ENCODE peak calls at places on chromosomes 12 and 14, in ten cellular contexts. One of them, this sample, is unnamed.
A peak's percentile ranks its signal among the peaks of the same experiment; 100 is the strongest.

GRCh38 chr12:53659011-53659551 is 16.8 kb downstream of the ATP5MC2 start:
- DNase-seq in left lung: no peak
- DNase-seq in cardiac muscle cell: no peak
- DNase-seq in heart right ventricle: no peak
- DNase-seq in brain microvascular endothelial cell: peak; percentile 70
- DNase-seq in lung: peak; percentile 53
- DNase-seq in uterus: peak; percentile 23
- DNase-seq in AG04450: peak; percentile 43
- DNase-seq in ovary: peak; percentile 39
- DNase-seq in hepatocyte: peak; percentile 68
- DNase-seq in this sample: peak; percentile 37

GRCh38 chr12:8033153-8034044 is 883 bp downstream of the FOXJ2 start:
- DNase-seq in left lung: no peak
- DNase-seq in cardiac muscle cell: peak; percentile 65
- DNase-seq in heart right ventricle: peak; percentile 46
- DNase-seq in brain microvascular endothelial cell: no peak
- DNase-seq in lung: peak; percentile 46
- DNase-seq in uterus: peak; percentile 75
- DNase-seq in AG04450: no peak
- DNase-seq in ovary: peak; percentile 78
- DNase-seq in hepatocyte: peak; percentile 65
- DNase-seq in this sample: peak; percentile 36

GRCh38 chr14:75427482-75428229 is at the start of gene JDP2:
- DNase-seq in left lung: peak; percentile 99
- DNase-seq in cardiac muscle cell: peak; percentile 85
- DNase-seq in heart right ventricle: peak; percentile 97
- DNase-seq in brain microvascular endothelial cell: peak; percentile 48
- DNase-seq in lung: peak; percentile 96
- DNase-seq in uterus: peak; percentile 93
- DNase-seq in AG04450: peak; percentile 55
- DNase-seq in ovary: peak; percentile 92
- DNase-seq in hepatocyte: peak; percentile 93
- DNase-seq in this sample: peak; percentile 23

GRCh38 chr12:60035835-60036234 is 440.0 kb downstream of the SLC16A7 start:
- DNase-seq in left lung: no peak
- DNase-seq in cardiac muscle cell: no peak
- DNase-seq in heart right ventricle: no peak
- DNase-seq in brain microvascular endothelial cell: peak; percentile 3
- DNase-seq in lung: no peak
- DNase-seq in uterus: no peak
- DNase-seq in AG04450: no peak
- DNase-seq in ovary: no peak
- DNase-seq in hepatocyte: no peak
- DNase-seq in this sample: peak; percentile 71

GRCh38 chr14:95215094-95215493 is 57.8 kb upstream of the DICER1 start:
- DNase-seq in left lung: no peak
- DNase-seq in cardiac muscle cell: no peak
- DNase-seq in heart right ventricle: no peak
- DNase-seq in brain microvascular endothelial cell: no peak
- DNase-seq in lung: no peak
- DNase-seq in uterus: no peak
- DNase-seq in AG04450: no peak
- DNase-seq in ovary: no peak
- DNase-seq in hepatocyte: no peak
- DNase-seq in this sample: no peak

GRCh38 chr12:82673698-82674097 is 13.0 kb upstream of the TMTC2 start:
- DNase-seq in left lung: no peak
- DNase-seq in cardiac muscle cell: no peak
- DNase-seq in heart right ventricle: no peak
- DNase-seq in brain microvascular endothelial cell: no peak
- DNase-seq in lung: no peak
- DNase-seq in uterus: no peak
- DNase-seq in AG04450: no peak
- DNase-seq in ovary: no peak
- DNase-seq in hepatocyte: no peak
- DNase-seq in this sample: no peak

GRCh38 chr12:104701756-104702155 is 245.0 kb downstream of the CHST11 start:
- DNase-seq in left lung: no peak
- DNase-seq in cardiac muscle cell: peak; percentile 56
- DNase-seq in heart right ventricle: no peak
- DNase-seq in brain microvascular endothelial cell: no peak
- DNase-seq in lung: no peak
- DNase-seq in uterus: no peak
- DNase-seq in AG04450: no peak
- DNase-seq in ovary: no peak
- DNase-seq in hepatocyte: no peak
- DNase-seq in this sample: no peak

GRCh38 chr14:64705406-64706118 is 1.3 kb downstream of the PLEKHG3 start:
- DNase-seq in left lung: no peak
- DNase-seq in cardiac muscle cell: no peak
- DNase-seq in heart right ventricle: peak; percentile 32
- DNase-seq in brain microvascular endothelial cell: no peak
- DNase-seq in lung: no peak
- DNase-seq in uterus: peak; percentile 53
- DNase-seq in AG04450: no peak
- DNase-seq in ovary: peak; percentile 53
- DNase-seq in hepatocyte: peak; percentile 71
- DNase-seq in this sample: no peak

GRCh38 chr12:84550518-84550917 is 362.1 kb downstream of the SLC6A15 start:
- DNase-seq in left lung: no peak
- DNase-seq in cardiac muscle cell: no peak
- DNase-seq in heart right ventricle: no peak
- DNase-seq in brain microvascular endothelial cell: no peak
- DNase-seq in lung: no peak
- DNase-seq in uterus: no peak
- DNase-seq in AG04450: no peak
- DNase-seq in ovary: no peak
- DNase-seq in hepatocyte: no peak
- DNase-seq in this sample: no peak

GRCh38 chr12:123761841-123762714 is at the start of gene DNAH10:
- DNase-seq in left lung: peak; percentile 85
- DNase-seq in cardiac muscle cell: peak; percentile 81
- DNase-seq in heart right ventricle: no peak
- DNase-seq in brain microvascular endothelial cell: no peak
- DNase-seq in lung: peak; percentile 34
- DNase-seq in uterus: no peak
- DNase-seq in AG04450: no peak
- DNase-seq in ovary: no peak
- DNase-seq in hepatocyte: peak; percentile 72
- DNase-seq in this sample: no peak

GRCh38 chr12:124916370-124917134 is 2.1 kb upstream of the UBC start:
- DNase-seq in left lung: no peak
- DNase-seq in cardiac muscle cell: no peak
- DNase-seq in heart right ventricle: no peak
- DNase-seq in brain microvascular endothelial cell: peak; percentile 93
- DNase-seq in lung: peak; percentile 76
- DNase-seq in uterus: peak; percentile 78
- DNase-seq in AG04450: no peak
- DNase-seq in ovary: peak; percentile 41
- DNase-seq in hepatocyte: peak; percentile 88
- DNase-seq in this sample: peak; percentile 95

GRCh38 chr14:44942436-44942835 is 19.3 kb downstream of the KLHL28 start:
- DNase-seq in left lung: no peak
- DNase-seq in cardiac muscle cell: no peak
- DNase-seq in heart right ventricle: no peak
- DNase-seq in brain microvascular endothelial cell: no peak
- DNase-seq in lung: no peak
- DNase-seq in uterus: no peak
- DNase-seq in AG04450: no peak
- DNase-seq in ovary: no peak
- DNase-seq in hepatocyte: no peak
- DNase-seq in this sample: no peak

GRCh38 chr14:103569436-103569835 is 6.7 kb downstream of the COA8 start:
- DNase-seq in left lung: no peak
- DNase-seq in cardiac muscle cell: no peak
- DNase-seq in heart right ventricle: no peak
- DNase-seq in brain microvascular endothelial cell: no peak
- DNase-seq in lung: no peak
- DNase-seq in uterus: no peak
- DNase-seq in AG04450: no peak
- DNase-seq in ovary: no peak
- DNase-seq in hepatocyte: no peak
- DNase-seq in this sample: no peak

GRCh38 chr12:52829986-52830385 is 4.1 kb downstream of the KRT79 start:
- DNase-seq in left lung: no peak
- DNase-seq in cardiac muscle cell: no peak
- DNase-seq in heart right ventricle: no peak
- DNase-seq in brain microvascular endothelial cell: no peak
- DNase-seq in lung: no peak
- DNase-seq in uterus: no peak
- DNase-seq in AG04450: no peak
- DNase-seq in ovary: no peak
- DNase-seq in hepatocyte: no peak
- DNase-seq in this sample: no peak

GRCh38 chr12:130218682-130219081 is 56.4 kb downstream of the FZD10 start:
- DNase-seq in left lung: no peak
- DNase-seq in cardiac muscle cell: no peak
- DNase-seq in heart right ventricle: no peak
- DNase-seq in brain microvascular endothelial cell: no peak
- DNase-seq in lung: no peak
- DNase-seq in uterus: no peak
- DNase-seq in AG04450: no peak
- DNase-seq in ovary: no peak
- DNase-seq in hepatocyte: no peak
- DNase-seq in this sample: no peak

DNA sequence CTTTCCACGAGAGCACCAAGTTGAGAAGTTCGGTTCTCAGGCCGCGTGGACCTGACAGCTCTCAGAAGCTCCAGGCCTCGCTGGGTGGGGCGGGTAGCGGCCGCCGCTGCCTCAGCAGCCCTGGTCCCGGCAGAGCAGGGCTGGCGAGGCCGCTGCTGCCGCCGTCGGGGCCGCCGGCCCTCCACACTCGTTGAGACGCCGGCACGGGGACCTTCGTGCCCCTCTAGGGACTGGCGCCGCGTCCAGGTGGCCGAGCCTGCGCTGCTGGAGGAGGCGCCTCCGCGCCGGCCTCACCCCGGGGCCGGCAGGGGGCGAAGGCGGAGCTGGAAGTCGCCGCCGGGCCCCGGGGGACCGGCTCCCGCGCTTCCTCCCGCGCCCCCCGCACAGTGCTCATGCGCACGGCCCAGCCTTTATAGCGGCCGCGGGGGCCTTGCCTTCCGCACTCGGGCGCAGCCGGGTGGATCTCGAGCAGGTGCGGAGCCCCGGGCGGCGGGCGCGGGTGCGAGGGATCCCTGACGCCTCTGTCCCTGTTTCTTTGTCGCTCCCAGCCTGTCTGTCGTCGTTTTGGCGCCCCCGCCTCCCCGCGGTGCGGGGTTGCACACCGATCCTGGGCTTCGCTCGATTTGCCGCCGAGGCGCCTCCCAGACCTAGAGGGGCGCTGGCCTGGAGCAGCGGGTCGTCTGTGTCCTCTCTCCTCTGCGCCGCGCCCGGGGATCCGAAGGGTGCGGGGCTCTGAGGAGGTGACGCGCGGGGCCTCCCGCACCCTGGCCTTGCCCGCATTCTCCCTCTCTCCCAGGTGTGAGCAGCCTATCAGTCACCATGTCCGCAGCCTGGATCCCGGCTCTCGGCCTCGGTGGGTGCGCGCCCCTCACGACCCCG is at the start of gene COCH:
- DNase-seq in left lung: peak; percentile 84
- DNase-seq in cardiac muscle cell: peak; percentile 75
- DNase-seq in heart right ventricle: peak; percentile 36
- DNase-seq in brain microvascular endothelial cell: no peak
- DNase-seq in lung: no peak
- DNase-seq in uterus: no peak
- DNase-seq in AG04450: no peak
- DNase-seq in ovary: no peak
- DNase-seq in hepatocyte: peak; percentile 72
- DNase-seq in this sample: no peak
- TF ChIP-seq CTCF in left lung: no peak
- TF ChIP-seq CTCF in cardiac muscle cell: peak; percentile 23
- TF ChIP-seq CTCF in heart right ventricle: peak; percentile 49
- TF ChIP-seq CTCF in brain microvascular endothelial cell: no peak
- TF ChIP-seq CTCF in lung: no peak
- TF ChIP-seq CTCF in uterus: peak; percentile 25
- TF ChIP-seq CTCF in AG04450: peak; percentile 7
- TF ChIP-seq CTCF in ovary: no peak
- TF ChIP-seq CTCF in hepatocyte: peak; percentile 11
- TF ChIP-seq CTCF in this sample: peak; percentile 29

DNA sequence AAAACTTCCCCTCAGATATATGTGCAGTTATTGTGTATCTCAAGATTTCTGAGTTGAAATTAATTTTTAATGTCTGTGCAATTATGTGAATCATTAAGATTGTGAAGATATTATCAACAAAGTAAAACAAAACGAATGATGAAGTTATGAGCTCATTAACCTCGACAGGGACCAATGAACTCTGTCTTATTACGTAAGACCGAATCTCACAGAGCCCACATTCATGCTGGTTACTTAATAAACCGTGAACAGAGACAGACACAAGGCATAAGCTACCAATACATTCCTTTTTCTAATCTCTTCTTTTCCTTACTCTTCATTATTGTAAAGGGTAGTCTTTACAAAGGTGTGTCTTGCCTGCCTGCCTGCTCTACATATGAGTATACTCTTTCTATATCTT is 568.7 kb downstream of the RPS29 start:
- DNase-seq in left lung: no peak
- DNase-seq in cardiac muscle cell: no peak
- DNase-seq in heart right ventricle: no peak
- DNase-seq in brain microvascular endothelial cell: no peak
- DNase-seq in lung: no peak
- DNase-seq in uterus: no peak
- DNase-seq in AG04450: no peak
- DNase-seq in ovary: no peak
- DNase-seq in hepatocyte: no peak
- DNase-seq in this sample: no peak
- H3K27me3 ChIP-seq in left lung: no peaks in the 10 kb centered on the region
- H3K27me3 ChIP-seq in cardiac muscle cell: no peaks in the 10 kb centered on the region
- H3K27me3 ChIP-seq in heart right ventricle: no peaks in the 10 kb centered on the region
- H3K27me3 ChIP-seq in brain microvascular endothelial cell: no peaks in the 10 kb centered on the region
- H3K27me3 ChIP-seq in lung: no peaks in the 10 kb centered on the region
- H3K27me3 ChIP-seq in uterus: no peaks in the 10 kb centered on the region
- H3K27me3 ChIP-seq in AG04450: no peaks in the 10 kb centered on the region
- H3K27me3 ChIP-seq in ovary: no peaks in the 10 kb centered on the region
- H3K27me3 ChIP-seq in hepatocyte: no peaks in the 10 kb centered on the region
- H3K27me3 ChIP-seq in this sample: no peaks in the 10 kb centered on the region

DNA sequence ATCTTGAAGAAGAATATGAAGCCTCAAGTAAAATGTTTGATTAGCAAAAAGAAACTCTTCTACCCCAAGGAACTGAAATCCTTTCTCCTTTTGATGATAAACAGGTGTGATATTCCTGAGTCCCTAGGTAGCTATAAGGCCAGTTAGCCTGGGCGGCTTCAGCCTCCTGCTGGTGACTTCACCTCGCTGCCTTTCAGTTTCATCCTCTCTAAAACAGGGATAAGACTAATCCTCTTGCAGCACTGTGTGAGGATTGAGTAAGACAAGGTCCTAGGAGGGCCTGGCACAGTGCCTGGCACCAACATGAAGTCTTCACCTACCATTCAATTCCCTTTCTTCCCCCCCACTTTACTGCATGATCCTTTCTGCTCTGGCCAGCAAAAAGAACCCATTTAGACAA is 42.1 kb downstream of the CIT start:
- DNase-seq in left lung: no peak
- DNase-seq in cardiac muscle cell: no peak
- DNase-seq in heart right ventricle: no peak
- DNase-seq in brain microvascular endothelial cell: no peak
- DNase-seq in lung: no peak
- DNase-seq in uterus: no peak
- DNase-seq in AG04450: no peak
- DNase-seq in ovary: no peak
- DNase-seq in hepatocyte: peak; percentile 21
- DNase-seq in this sample: no peak
- TF ChIP-seq CTCF in left lung: no peak
- TF ChIP-seq CTCF in cardiac muscle cell: peak; percentile 14
- TF ChIP-seq CTCF in heart right ventricle: no peak
- TF ChIP-seq CTCF in brain microvascular endothelial cell: peak; percentile 51
- TF ChIP-seq CTCF in lung: no peak
- TF ChIP-seq CTCF in uterus: no peak
- TF ChIP-seq CTCF in AG04450: peak; percentile 33
- TF ChIP-seq CTCF in ovary: no peak
- TF ChIP-seq CTCF in hepatocyte: no peak
- TF ChIP-seq CTCF in this sample: no peak

GRCh38 chr14:54567224-54567633 is 301 bp downstream of the SAMD4A start:
- DNase-seq in left lung: no peak
- DNase-seq in cardiac muscle cell: peak; percentile 63
- DNase-seq in heart right ventricle: no peak
- DNase-seq in brain microvascular endothelial cell: no peak
- DNase-seq in lung: peak; percentile 37
- DNase-seq in uterus: no peak
- DNase-seq in AG04450: no peak
- DNase-seq in ovary: no peak
- DNase-seq in hepatocyte: peak; percentile 62
- DNase-seq in this sample: no peak
- H3K27me3 ChIP-seq in left lung: peaks cover 63% of the 10 kb centered on the region
- H3K27me3 ChIP-seq in cardiac muscle cell: no peaks in the 10 kb centered on the region
- H3K27me3 ChIP-seq in heart right ventricle: no peaks in the 10 kb centered on the region
- H3K27me3 ChIP-seq in brain microvascular endothelial cell: no peaks in the 10 kb centered on the region
- H3K27me3 ChIP-seq in lung: no peaks in the 10 kb centered on the region
- H3K27me3 ChIP-seq in uterus: no peaks in the 10 kb centered on the region
- H3K27me3 ChIP-seq in AG04450: no peaks in the 10 kb centered on the region
- H3K27me3 ChIP-seq in ovary: no peaks in the 10 kb centered on the region
- H3K27me3 ChIP-seq in hepatocyte: no peaks in the 10 kb centered on the region
- H3K27me3 ChIP-seq in this sample: no peaks in the 10 kb centered on the region